ENCODE peak calls at places on chromosomes 2 and 18, in nine cellular contexts. One of them, this sample, is unnamed.

GRCh38 chr18:50097702-50098101 is 97.2 kb downstream of the MYO5B start:
- DNase-seq in central memory CD4-positive, alpha-beta T cell: no peak
- DNase-seq in activated T-helper 1 cell treated with Interleukin-2 at 50 U/mL for 16 hours: no peak
- DNase-seq in stimulated activated CD4-positive, alpha-beta T cell treated with anti-CD3 and anti-CD28 coated beads, Interleukin-15, amount 100 ng/mL, for 1 hour: no peak
- DNase-seq in CD4-positive, CD25-positive, alpha-beta regulatory T cell: no peak
- DNase-seq in CD4-positive, alpha-beta T cell: no peak
- DNase-seq in A172: no peak
- DNase-seq in T follicular helper cell: no peak
- DNase-seq in stomach: peak; percentile 73
- DNase-seq in this sample: no peak

GRCh38 chr2:119231975-119232665 is 8.5 kb downstream of the STEAP3 start:
- DNase-seq in stimulated activated CD4-positive, alpha-beta T cell treated with anti-CD3 and anti-CD28 coated beads, Interleukin-15, amount 100 ng/mL, for 1 hour: no peak
- DNase-seq in T follicular helper cell: no peak
- DNase-seq in CD4-positive, alpha-beta T cell: no peak
- DNase-seq in stomach: no peak
- DNase-seq in central memory CD4-positive, alpha-beta T cell: no peak
- DNase-seq in CD4-positive, CD25-positive, alpha-beta regulatory T cell: no peak
- DNase-seq in activated T-helper 1 cell treated with Interleukin-2 at 50 U/mL for 16 hours: no peak
- DNase-seq in A172: peak; percentile 76
- DNase-seq in this sample: no peak

GRCh38 chr2:211328126-211328525 is 771.7 kb downstream of the CPS1 start:
- DNase-seq in stomach: no peak
- DNase-seq in stimulated activated CD4-positive, alpha-beta T cell treated with anti-CD3 and anti-CD28 coated beads, Interleukin-15, amount 100 ng/mL, for 1 hour: no peak
- DNase-seq in T follicular helper cell: no peak
- DNase-seq in activated T-helper 1 cell treated with Interleukin-2 at 50 U/mL for 16 hours: no peak
- DNase-seq in CD4-positive, CD25-positive, alpha-beta regulatory T cell: no peak
- DNase-seq in central memory CD4-positive, alpha-beta T cell: no peak
- DNase-seq in A172: no peak
- DNase-seq in CD4-positive, alpha-beta T cell: no peak
- DNase-seq in this sample: no peak

GRCh38 chr2:143600136-143600535 is 470.9 kb downstream of the ARHGAP15 start:
- DNase-seq in A172: no peak
- DNase-seq in CD4-positive, CD25-positive, alpha-beta regulatory T cell: no peak
- DNase-seq in stomach: no peak
- DNase-seq in CD4-positive, alpha-beta T cell: no peak
- DNase-seq in activated T-helper 1 cell treated with Interleukin-2 at 50 U/mL for 16 hours: no peak
- DNase-seq in stimulated activated CD4-positive, alpha-beta T cell treated with anti-CD3 and anti-CD28 coated beads, Interleukin-15, amount 100 ng/mL, for 1 hour: no peak
- DNase-seq in central memory CD4-positive, alpha-beta T cell: no peak
- DNase-seq in T follicular helper cell: no peak
- DNase-seq in this sample: no peak

GRCh38 chr2:224613543-224614317 is 28.6 kb upstream of the CUL3 start:
- DNase-seq in A172: no peak
- DNase-seq in T follicular helper cell: no peak
- DNase-seq in activated T-helper 1 cell treated with Interleukin-2 at 50 U/mL for 16 hours: no peak
- DNase-seq in central memory CD4-positive, alpha-beta T cell: no peak
- DNase-seq in stimulated activated CD4-positive, alpha-beta T cell treated with anti-CD3 and anti-CD28 coated beads, Interleukin-15, amount 100 ng/mL, for 1 hour: no peak
- DNase-seq in CD4-positive, alpha-beta T cell: no peak
- DNase-seq in CD4-positive, CD25-positive, alpha-beta regulatory T cell: no peak
- DNase-seq in stomach: no peak
- DNase-seq in this sample: no peak

GRCh38 chr2:118224888-118225264 is 136.6 kb downstream of the INSIG2 start:
- DNase-seq in stimulated activated CD4-positive, alpha-beta T cell treated with anti-CD3 and anti-CD28 coated beads, Interleukin-15, amount 100 ng/mL, for 1 hour: no peak
- DNase-seq in CD4-positive, CD25-positive, alpha-beta regulatory T cell: no peak
- DNase-seq in CD4-positive, alpha-beta T cell: no peak
- DNase-seq in stomach: no peak
- DNase-seq in A172: no peak
- DNase-seq in central memory CD4-positive, alpha-beta T cell: no peak
- DNase-seq in T follicular helper cell: no peak
- DNase-seq in activated T-helper 1 cell treated with Interleukin-2 at 50 U/mL for 16 hours: no peak
- DNase-seq in this sample: no peak

GRCh38 chr2:161178756-161179155 is 18.5 kb downstream of the TANK start:
- DNase-seq in CD4-positive, CD25-positive, alpha-beta regulatory T cell: no peak
- DNase-seq in central memory CD4-positive, alpha-beta T cell: no peak
- DNase-seq in CD4-positive, alpha-beta T cell: no peak
- DNase-seq in A172: no peak
- DNase-seq in stomach: no peak
- DNase-seq in T follicular helper cell: no peak
- DNase-seq in activated T-helper 1 cell treated with Interleukin-2 at 50 U/mL for 16 hours: no peak
- DNase-seq in stimulated activated CD4-positive, alpha-beta T cell treated with anti-CD3 and anti-CD28 coated beads, Interleukin-15, amount 100 ng/mL, for 1 hour: no peak
- DNase-seq in this sample: no peak

GRCh38 chr2:134360750-134361487 is 107.0 kb downstream of the MGAT5 start:
- DNase-seq in central memory CD4-positive, alpha-beta T cell: no peak
- DNase-seq in CD4-positive, CD25-positive, alpha-beta regulatory T cell: no peak
- DNase-seq in CD4-positive, alpha-beta T cell: no peak
- DNase-seq in stimulated activated CD4-positive, alpha-beta T cell treated with anti-CD3 and anti-CD28 coated beads, Interleukin-15, amount 100 ng/mL, for 1 hour: no peak
- DNase-seq in T follicular helper cell: no peak
- DNase-seq in activated T-helper 1 cell treated with Interleukin-2 at 50 U/mL for 16 hours: no peak
- DNase-seq in A172: no peak
- DNase-seq in stomach: no peak
- DNase-seq in this sample: no peak

GRCh38 chr2:147696426-147696825 is 148.4 kb upstream of the ACVR2A start:
- DNase-seq in T follicular helper cell: no peak
- DNase-seq in stimulated activated CD4-positive, alpha-beta T cell treated with anti-CD3 and anti-CD28 coated beads, Interleukin-15, amount 100 ng/mL, for 1 hour: no peak
- DNase-seq in CD4-positive, CD25-positive, alpha-beta regulatory T cell: no peak
- DNase-seq in CD4-positive, alpha-beta T cell: no peak
- DNase-seq in stomach: no peak
- DNase-seq in activated T-helper 1 cell treated with Interleukin-2 at 50 U/mL for 16 hours: no peak
- DNase-seq in central memory CD4-positive, alpha-beta T cell: no peak
- DNase-seq in A172: peak; percentile 4
- DNase-seq in this sample: no peak

GRCh38 chr2:145623136-145623535 is 1103.2 kb upstream of the ZEB2 start:
- DNase-seq in central memory CD4-positive, alpha-beta T cell: no peak
- DNase-seq in CD4-positive, CD25-positive, alpha-beta regulatory T cell: no peak
- DNase-seq in stomach: no peak
- DNase-seq in activated T-helper 1 cell treated with Interleukin-2 at 50 U/mL for 16 hours: no peak
- DNase-seq in T follicular helper cell: no peak
- DNase-seq in CD4-positive, alpha-beta T cell: no peak
- DNase-seq in A172: peak; percentile 4
- DNase-seq in stimulated activated CD4-positive, alpha-beta T cell treated with anti-CD3 and anti-CD28 coated beads, Interleukin-15, amount 100 ng/mL, for 1 hour: no peak
- DNase-seq in this sample: no peak

GRCh38 chr2:231104115-231104713 is 20.6 kb downstream of the HTR2B start:
- DNase-seq in stomach: peak; percentile 54
- DNase-seq in T follicular helper cell: peak; percentile 42
- DNase-seq in A172: peak; percentile 55
- DNase-seq in activated T-helper 1 cell treated with Interleukin-2 at 50 U/mL for 16 hours: no peak
- DNase-seq in CD4-positive, alpha-beta T cell: peak; percentile 62
- DNase-seq in stimulated activated CD4-positive, alpha-beta T cell treated with anti-CD3 and anti-CD28 coated beads, Interleukin-15, amount 100 ng/mL, for 1 hour: peak; percentile 20
- DNase-seq in CD4-positive, CD25-positive, alpha-beta regulatory T cell: peak; percentile 20
- DNase-seq in central memory CD4-positive, alpha-beta T cell: peak; percentile 30
- DNase-seq in this sample: peak; percentile 61

GRCh38 chr18:73979742-73980141 is 167.9 kb downstream of the FBXO15 start:
- DNase-seq in T follicular helper cell: no peak
- DNase-seq in A172: peak; percentile 9
- DNase-seq in CD4-positive, CD25-positive, alpha-beta regulatory T cell: no peak
- DNase-seq in central memory CD4-positive, alpha-beta T cell: no peak
- DNase-seq in activated T-helper 1 cell treated with Interleukin-2 at 50 U/mL for 16 hours: no peak
- DNase-seq in stomach: no peak
- DNase-seq in stimulated activated CD4-positive, alpha-beta T cell treated with anti-CD3 and anti-CD28 coated beads, Interleukin-15, amount 100 ng/mL, for 1 hour: no peak
- DNase-seq in CD4-positive, alpha-beta T cell: no peak
- DNase-seq in this sample: no peak

GRCh38 chr2:22167256-22167655 is 1043.5 kb downstream of the TDRD15 start:
- DNase-seq in A172: no peak
- DNase-seq in activated T-helper 1 cell treated with Interleukin-2 at 50 U/mL for 16 hours: no peak
- DNase-seq in stimulated activated CD4-positive, alpha-beta T cell treated with anti-CD3 and anti-CD28 coated beads, Interleukin-15, amount 100 ng/mL, for 1 hour: no peak
- DNase-seq in T follicular helper cell: no peak
- DNase-seq in CD4-positive, CD25-positive, alpha-beta regulatory T cell: no peak
- DNase-seq in central memory CD4-positive, alpha-beta T cell: no peak
- DNase-seq in CD4-positive, alpha-beta T cell: no peak
- DNase-seq in stomach: no peak
- DNase-seq in this sample: no peak

GRCh38 chr18:5601188-5601624 is 57.4 kb upstream of the EPB41L3 start:
- DNase-seq in central memory CD4-positive, alpha-beta T cell: no peak
- DNase-seq in CD4-positive, CD25-positive, alpha-beta regulatory T cell: no peak
- DNase-seq in T follicular helper cell: no peak
- DNase-seq in A172: no peak
- DNase-seq in stimulated activated CD4-positive, alpha-beta T cell treated with anti-CD3 and anti-CD28 coated beads, Interleukin-15, amount 100 ng/mL, for 1 hour: no peak
- DNase-seq in CD4-positive, alpha-beta T cell: no peak
- DNase-seq in activated T-helper 1 cell treated with Interleukin-2 at 50 U/mL for 16 hours: no peak
- DNase-seq in stomach: no peak
- DNase-seq in this sample: no peak

GRCh38 chr2:2590796-2591541 is 259.9 kb upstream of the MYT1L start:
- DNase-seq in stomach: peak; percentile 8
- DNase-seq in central memory CD4-positive, alpha-beta T cell: no peak
- DNase-seq in CD4-positive, CD25-positive, alpha-beta regulatory T cell: no peak
- DNase-seq in A172: no peak
- DNase-seq in stimulated activated CD4-positive, alpha-beta T cell treated with anti-CD3 and anti-CD28 coated beads, Interleukin-15, amount 100 ng/mL, for 1 hour: no peak
- DNase-seq in T follicular helper cell: no peak
- DNase-seq in CD4-positive, alpha-beta T cell: no peak
- DNase-seq in activated T-helper 1 cell treated with Interleukin-2 at 50 U/mL for 16 hours: no peak
- DNase-seq in this sample: no peak